ENCODE peak calls at places on chromosomes 7 and 10, in seven cellular contexts. B is HCT116, X is mammary epithelial cell, H is upper lobe of right lung, K is brain microvascular endothelial cell, E is ascending aorta, Q is mucosa of descending colon. S is an unnamed sample. For H3K36me3, the result is how much of the 10 kb centered on the place peaks cover.

GRCh38 chr7:6433814-6434630 is 13.7 kb downstream of the DAGLB start:
- DNase-seq in Q (no peak), E (no peak), H (no peak), K (no peak), B (no peak), X (no peak), S (no peak)

GRCh38 chr7:135979674-135980660 is 2.8 kb upstream of the MTPN start:
- DNase-seq in E (no peak), X (peak), B (no peak), K (peak), H (no peak), Q (no peak), S (no peak)

GRCh38 chr10:32153931-32154330 is 97.7 kb upstream of the KIF5B start:
- DNase-seq in K (no peak), B (no peak), H (no peak), Q (no peak), X (no peak), E (no peak), S (no peak)

GRCh38 chr7:93558705-93559614 is 15.6 kb downstream of the CALCR start:
- DNase-seq in X (peak), E (no peak), K (peak), H (no peak), Q (no peak), B (no peak), S (no peak)

GRCh38 chr7:2260820-2261219 is 18.8 kb downstream of the NUDT1 start:
- DNase-seq in Q (no peak), X (peak), H (peak), K (no peak), E (no peak), B (no peak), S (peak)

GRCh38 chr7:50782376-50783208 is at the start of gene GRB10:
- DNase-seq in Q (peak), K (no peak), H (peak), B (no peak), X (no peak), E (no peak), S (no peak)

GRCh38 chr7:88452648-88453047 is 146.0 kb upstream of the STEAP4 start:
- DNase-seq in Q (peak), B (no peak), E (no peak), X (no peak), K (no peak), H (no peak), S (no peak)

GRCh38 chr10:87860156-87860795 is 3.1 kb downstream of the KLLN start:
- DNase-seq in K (peak), X (peak), H (no peak), B (no peak), Q (no peak), E (no peak), S (peak)

GRCh38 chr10:72503241-72503640 is 122.6 kb downstream of the MICU1 start:
- DNase-seq in E (no peak), K (peak), X (no peak), Q (no peak), H (no peak), B (no peak), S (no peak)

GRCh38 chr10:78983608-78984007 is 85.2 kb upstream of the ZMIZ1 start:
- DNase-seq in B (no peak), X (no peak), E (no peak), Q (no peak), K (no peak), H (no peak), S (no peak)

GRCh38 chr7:2399848-2400587 is 3.4 kb upstream of the CHST12 start:
- DNase-seq in H (peak), Q (peak), X (peak), B (no peak), K (peak), E (peak), S (peak)

GRCh38 chr10:91013985-91014384 is 93.1 kb upstream of the ANKRD1 start:
- DNase-seq in K (no peak), E (no peak), X (no peak), B (no peak), H (no peak), Q (no peak), S (no peak)

GRCh38 chr7:26151953-26152781 is at the start of gene NFE2L3:
- DNase-seq in Q (peak), H (peak), X (peak), E (peak), B (peak), K (peak), S (peak)

GRCh38 chr10:22712959-22713852 is 1.2 kb downstream of the PIP4K2A start:
- DNase-seq in X (peak), K (no peak), H (peak), Q (peak), E (no peak), B (no peak), S (peak)

GRCh38 chr10:612696-613095 is 76.8 kb downstream of the DIP2C start:
- DNase-seq in B (no peak), X (no peak), Q (peak), K (no peak), H (peak), E (no peak), S (no peak)

GRCh38 chr7:89259085-89259484 is 463.5 kb upstream of the TEX47 start:
- DNase-seq in B (no peak), K (no peak), H (no peak), E (no peak), Q (no peak), X (no peak), S (no peak)

GRCh38 chr10:47371629-47372485 is 12.2 kb downstream of the ZNF488 start:
- DNase-seq in B (no peak), H (no peak), K (no peak), Q (no peak), X (no peak), E (no peak), S (no peak)

GRCh38 chr7:152588350-152588749 is 87.6 kb downstream of the XRCC2 start:
- DNase-seq in Q (no peak), H (no peak), B (no peak), K (peak), E (no peak), X (peak), S (no peak)

GRCh38 chr10:100728928-100729876 is 16.2 kb upstream of the PAX2 start:
- DNase-seq in H (peak), X (no peak), E (no peak), Q (no peak), K (no peak), B (peak), S (peak)

GRCh38 chr10:70114902-70115301 is 17.7 kb downstream of the AIFM2 start:
- DNase-seq in X (no peak), H (no peak), Q (no peak), E (no peak), K (no peak), B (no peak), S (no peak)

GRCh38 chr10:100995171-100995570 is 4.4 kb upstream of the LZTS2 start:
- DNase-seq in X (no peak), Q (no peak), K (no peak), H (no peak), B (no peak), E (no peak), S (peak)

GRCh38 chr7:152870106-152870693 is 110.6 kb downstream of the ACTR3B start:
- DNase-seq in H (peak), B (no peak), K (no peak), Q (no peak), E (no peak), X (no peak), S (no peak)

GRCh38 chr7:80264769-80265168 is 130.1 kb downstream of the GNAI1 start:
- DNase-seq in E (no peak), B (no peak), K (no peak), X (no peak), Q (no peak), H (no peak), S (no peak)

GRCh38 chr10:86868353-86868752 is 89.1 kb downstream of the MMRN2 start:
- DNase-seq in Q (no peak), B (no peak), K (peak), X (no peak), H (no peak), E (no peak), S (peak)

GRCh38 chr10:6958723-6959122 is 378.6 kb upstream of the PRKCQ start:
- DNase-seq in E (no peak), X (no peak), B (no peak), Q (no peak), K (no peak), H (no peak), S (no peak)

GRCh38 chr10:28215930-28216329 is 86.9 kb downstream of the MPP7 start:
- DNase-seq in E (no peak), K (no peak), B (peak), H (no peak), Q (peak), X (no peak), S (no peak)

GRCh38 chr10:52644678-52645434 is 127.7 kb downstream of the MBL2 start:
- DNase-seq in H (no peak), K (peak), X (peak), Q (no peak), B (peak), E (no peak), S (peak)

GRCh38 chr7:112157072-112157471 is 49.1 kb downstream of the DOCK4 start:
- DNase-seq in E (no peak), X (peak), B (no peak), Q (no peak), K (peak), H (no peak), S (no peak)

GRCh38 chr7:12801107-12801506 is 113.7 kb downstream of the ARL4A start:
- DNase-seq in B (peak), X (no peak), E (no peak), Q (peak), H (no peak), K (no peak), S (no peak)

GRCh38 chr10:131902211-131902610 is 1.4 kb downstream of the PPP2R2D start:
- DNase-seq in B (no peak), Q (no peak), X (no peak), E (no peak), H (peak), K (no peak), S (peak)

GRCh38 chr10:23024002-23024401 is 71.4 kb upstream of the MSRB2 start:
- DNase-seq in X (no peak), Q (no peak), K (no peak), E (no peak), B (no peak), H (no peak), S (no peak)

GRCh38 chr7:10802526-10802925 is 171.1 kb upstream of the PHF14 start:
- DNase-seq in Q (no peak), E (no peak), K (peak), H (no peak), X (peak), B (no peak), S (no peak)

GRCh38 chr7:151439855-151440798 is at the start of gene CRYGN:
- DNase-seq in K (no peak), X (no peak), Q (no peak), B (no peak), H (peak), E (no peak), S (no peak)

GRCh38 chr10:92594194-92594593 is 1.3 kb downstream of the KIF11 start:
- DNase-seq in K (no peak), B (no peak), X (peak), E (no peak), Q (no peak), H (no peak), S (no peak)
- TF ChIP-seq CTCF in K (no peak), B (no peak), X (no peak), E (no peak), Q (no peak), H (no peak), S (no peak)

DNA sequence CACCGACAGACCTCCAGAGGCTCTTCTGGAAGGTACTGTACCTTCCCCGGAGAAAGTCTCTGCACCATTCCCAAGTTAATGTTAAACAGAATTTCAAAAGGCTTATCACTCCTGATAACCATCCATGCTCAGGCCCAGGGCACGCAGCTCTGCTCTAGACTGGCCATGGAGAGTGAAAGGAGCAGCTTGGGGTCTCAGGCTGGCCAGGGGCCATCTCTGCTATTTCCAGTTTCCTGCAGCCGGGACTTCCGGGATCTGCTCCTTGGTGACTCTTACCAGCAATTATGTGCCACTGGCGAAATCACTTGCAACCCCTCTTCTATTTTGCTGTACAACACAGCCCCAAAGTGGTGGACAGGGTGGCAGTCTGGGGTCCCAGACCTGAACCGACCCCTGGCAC is 6.0 kb downstream of the CLDN15 start:
- DNase-seq in H (no peak), B (no peak), E (no peak), X (no peak), Q (peak), K (no peak), S (no peak)
- H3K4me3 ChIP-seq in H (peak), B (peak), E (no peak), X (peak), Q (no peak), K (no peak), S (peak)

GRCh38 chr10:16752099-16752498 is 65.1 kb downstream of the RSU1 start:
- DNase-seq in B (no peak), Q (no peak), E (no peak), H (no peak), K (no peak), X (no peak), S (no peak)

GRCh38 chr10:16751244-16751643 is 66.0 kb downstream of the RSU1 start:
- DNase-seq in X (no peak), E (no peak), Q (no peak), B (peak), H (no peak), K (no peak), S (no peak)

GRCh38 chr10:16750461-16750860 is 66.8 kb downstream of the RSU1 start:
- DNase-seq in H (no peak), E (no peak), X (no peak), Q (no peak), B (no peak), K (no peak), S (no peak)

GRCh38 chr10:16756561-16757221 is 60.5 kb downstream of the RSU1 start:
- DNase-seq in B (no peak), X (no peak), Q (no peak), H (no peak), K (peak), E (no peak), S (no peak)

DNA sequence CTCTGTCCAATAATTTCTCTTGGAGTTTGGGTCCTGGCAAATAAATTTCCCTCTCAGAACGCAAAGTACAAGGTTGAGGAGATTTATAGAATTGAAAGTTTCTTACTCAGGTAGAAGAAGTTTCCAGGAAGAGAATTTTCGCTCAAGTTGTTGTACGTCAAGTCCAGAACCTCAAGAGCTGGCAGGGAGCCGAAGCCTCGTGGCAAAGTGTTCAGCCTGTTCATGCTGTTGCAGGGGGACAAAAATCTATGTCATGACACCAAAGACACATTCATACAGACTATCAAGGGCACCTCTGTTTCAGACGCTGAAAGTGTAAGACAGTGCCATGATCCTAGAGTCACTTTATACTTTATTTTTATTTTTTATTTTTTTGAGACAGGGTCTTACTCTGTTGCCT is 62.5 kb downstream of the RSU1 start:
- DNase-seq in B (no peak), X (no peak), Q (no peak), E (no peak), K (no peak), H (peak), S (no peak)
- H3K36me3 ChIP-seq in B (under half), X (under half), Q (under half), E (under half), K (under half), H (under half), S (under half)

GRCh38 chr7:140283472-140283871 is 106.7 kb upstream of the KDM7A start:
- DNase-seq in Q (no peak), K (no peak), E (no peak), X (no peak), B (no peak), H (no peak), S (no peak)
- TF ChIP-seq CTCF in Q (no peak), K (no peak), E (no peak), X (no peak), B (no peak), H (no peak), S (no peak)

GRCh38 chr7:45982912-45983719 is 62.0 kb upstream of the IGFBP3 start:
- DNase-seq in X (no peak), E (no peak), B (no peak), H (no peak), K (no peak), Q (no peak), S (peak)
- H3K4me3 ChIP-seq in X (no peak), E (no peak), B (no peak), H (no peak), K (no peak), Q (no peak), S (no peak)

GRCh38 chr7:138563808-138564207 is 103.7 kb downstream of the TRIM24 start:
- DNase-seq in E (no peak), Q (no peak), X (no peak), B (no peak), K (no peak), H (no peak), S (no peak)
- H3K36me3 ChIP-seq in E (half or more), Q (under half), X (under half), B (under half), K (under half), H (under half), S (half or more)

GRCh38 chr10:58065529-58065815 is 202.2 kb downstream of the IPMK start:
- DNase-seq in E (no peak), B (no peak), H (no peak), Q (no peak), K (no peak), X (no peak), S (no peak)
- TF ChIP-seq CTCF in E (no peak), B (no peak), H (no peak), Q (no peak), K (no peak), X (no peak), S (no peak)

GRCh38 chr10:130140425-130140824 is 4.2 kb downstream of the GLRX3 start:
- DNase-seq in B (no peak), Q (no peak), K (no peak), H (no peak), E (no peak), X (no peak), S (no peak)
- H3K4me3 ChIP-seq in B (no peak), Q (no peak), K (no peak), H (no peak), E (no peak), X (no peak), S (no peak)

GRCh38 chr7:139075871-139076686 is 33.4 kb downstream of the ZC3HAV1 start:
- DNase-seq in E (no peak), Q (no peak), B (no peak), H (no peak), X (no peak), K (no peak), S (no peak)
- H3K36me3 ChIP-seq in E (half or more), Q (under half), B (under half), H (half or more), X (under half), K (half or more), S (half or more)

GRCh38 chr7:128270799-128271411 is 29.8 kb downstream of the LEP start:
- DNase-seq in H (peak), K (no peak), B (no peak), X (no peak), Q (no peak), E (no peak), S (no peak)
- TF ChIP-seq CTCF in H (no peak), K (peak), B (no peak), X (no peak), Q (no peak), E (no peak), S (no peak)